ENCODE peak calls at places on chromosomes 5 and 9, in four cellular contexts. J is GM12865, V is lung, B is GM12864. F is an unnamed sample.

GRCh38 chr5:115453391-115454095 is 91.0 kb downstream of the FEM1C start:
- DNase-seq in B (no peak), J (no peak), V (no peak), F (no peak)

GRCh38 chr9:2987679-2988078 is 143.8 kb upstream of the PUM3 start:
- DNase-seq in V (no peak), J (no peak), B (no peak), F (no peak)

GRCh38 chr9:16871358-16872151 is 1.1 kb upstream of the BNC2 start:
- DNase-seq in J (peak), V (peak), B (no peak), F (peak)

GRCh38 chr5:102483736-102484135 is 15.1 kb downstream of the SLCO6A1 start:
- DNase-seq in V (no peak), J (peak), B (no peak), F (no peak)

GRCh38 chr5:109350537-109351270 is 59.1 kb downstream of the PJA2 start:
- DNase-seq in J (no peak), V (no peak), B (no peak), F (no peak)

GRCh38 chr5:108661590-108662219 is 86.0 kb upstream of the FER start:
- DNase-seq in J (no peak), V (no peak), B (no peak), F (no peak)

GRCh38 chr9:108665856-108666784 is 189.7 kb downstream of the ACTL7B start:
- DNase-seq in V (no peak), J (no peak), B (no peak), F (no peak)

GRCh38 chr9:8760000-8760767 is 960.6 kb upstream of the DMAC1 start:
- DNase-seq in J (no peak), B (no peak), V (no peak), F (no peak)

GRCh38 chr9:20209421-20210340 is 412.6 kb downstream of the MLLT3 start:
- DNase-seq in J (peak), B (no peak), V (no peak), F (no peak)

GRCh38 chr9:130229759-130230158 is 35.8 kb upstream of the HMCN2 start:
- DNase-seq in V (no peak), J (no peak), B (no peak), F (no peak)

GRCh38 chr5:57524661-57525060 is 42.0 kb upstream of the ACTBL2 start:
- DNase-seq in B (no peak), J (peak), V (no peak), F (no peak)

GRCh38 chr5:39422036-39422606 is 2.7 kb downstream of the DAB2 start:
- DNase-seq in V (no peak), B (no peak), J (no peak), F (no peak)

GRCh38 chr5:148796931-148797330 is 29.5 kb upstream of the ADRB2 start:
- DNase-seq in B (no peak), V (no peak), J (no peak), F (no peak)

GRCh38 chr9:95250462-95251058 is 66.9 kb downstream of the FANCC start:
- DNase-seq in J (no peak), B (no peak), V (no peak), F (no peak)

GRCh38 chr5:114237766-114238165 is 124.1 kb upstream of the KCNN2 start:
- DNase-seq in V (no peak), B (no peak), J (peak), F (peak)

GRCh38 chr5:122111513-122111912 is 17.8 kb upstream of the ZNF474 start:
- DNase-seq in V (no peak), B (no peak), J (no peak), F (no peak)

GRCh38 chr5:165029471-165029870 is 1524.1 kb downstream of the MAT2B start:
- DNase-seq in V (no peak), J (peak), B (no peak), F (no peak)

GRCh38 chr5:110968246-110969005 is 103.1 kb upstream of the TSLP start:
- DNase-seq in J (no peak), V (no peak), B (no peak), F (no peak)

GRCh38 chr5:115815693-115816225 is 700 bp downstream of the CDO1 start:
- DNase-seq in V (no peak), J (no peak), B (no peak), F (no peak)

GRCh38 chr9:133147412-133148271 is 16.1 kb downstream of the GBGT1 start:
- DNase-seq in V (peak), J (peak), B (no peak), F (no peak)

GRCh38 chr9:90020277-90020871 is 415.6 kb downstream of the GADD45G start:
- DNase-seq in B (no peak), J (no peak), V (no peak), F (no peak)

GRCh38 chr9:88087906-88088305 is 50.4 kb downstream of the SPATA31C2 start:
- DNase-seq in B (no peak), J (no peak), V (no peak), F (no peak)

GRCh38 chr5:16709691-16710420 is 93.1 kb upstream of the RETREG1 start:
- DNase-seq in V (no peak), J (no peak), B (no peak), F (no peak)

GRCh38 chr5:145247745-145248040 is 587.4 kb downstream of the PRELID2 start:
- DNase-seq in B (no peak), J (no peak), V (no peak), F (no peak)

DNA sequence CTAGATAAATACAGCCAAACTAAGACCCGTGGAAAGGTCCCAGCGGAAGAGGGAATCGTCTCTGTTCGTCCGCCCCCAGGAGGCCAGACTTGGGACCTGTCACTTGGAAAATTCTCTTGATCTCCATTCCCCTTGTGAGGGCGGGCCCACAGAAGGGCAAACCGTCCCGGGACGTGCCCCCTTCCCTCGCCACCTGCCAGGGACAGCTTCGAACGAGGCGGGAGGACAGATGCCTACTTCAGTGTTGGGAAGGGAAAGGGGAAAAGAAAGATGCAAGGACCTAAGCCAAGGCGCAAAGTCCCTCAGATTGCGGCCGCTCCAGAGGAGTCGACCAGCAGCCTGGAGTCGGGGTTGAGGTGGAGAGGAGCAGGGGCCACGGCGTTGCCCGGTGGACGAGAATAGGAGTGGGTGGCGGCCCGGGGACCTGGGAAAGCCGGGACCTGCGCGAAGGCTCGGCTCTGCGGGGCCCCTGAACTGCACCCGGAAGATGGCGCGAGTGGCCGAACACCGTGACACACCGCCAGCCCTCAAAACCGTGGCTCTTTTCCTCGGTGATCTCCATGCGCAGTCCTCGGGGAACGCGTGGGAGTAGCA is 4.4 kb upstream of the EBF1 start:
- DNase-seq in V (no peak), J (peak), B (no peak), F (no peak)
- TF ChIP-seq CTCF in V (no peak), J (peak), B (peak), F (peak)

DNA sequence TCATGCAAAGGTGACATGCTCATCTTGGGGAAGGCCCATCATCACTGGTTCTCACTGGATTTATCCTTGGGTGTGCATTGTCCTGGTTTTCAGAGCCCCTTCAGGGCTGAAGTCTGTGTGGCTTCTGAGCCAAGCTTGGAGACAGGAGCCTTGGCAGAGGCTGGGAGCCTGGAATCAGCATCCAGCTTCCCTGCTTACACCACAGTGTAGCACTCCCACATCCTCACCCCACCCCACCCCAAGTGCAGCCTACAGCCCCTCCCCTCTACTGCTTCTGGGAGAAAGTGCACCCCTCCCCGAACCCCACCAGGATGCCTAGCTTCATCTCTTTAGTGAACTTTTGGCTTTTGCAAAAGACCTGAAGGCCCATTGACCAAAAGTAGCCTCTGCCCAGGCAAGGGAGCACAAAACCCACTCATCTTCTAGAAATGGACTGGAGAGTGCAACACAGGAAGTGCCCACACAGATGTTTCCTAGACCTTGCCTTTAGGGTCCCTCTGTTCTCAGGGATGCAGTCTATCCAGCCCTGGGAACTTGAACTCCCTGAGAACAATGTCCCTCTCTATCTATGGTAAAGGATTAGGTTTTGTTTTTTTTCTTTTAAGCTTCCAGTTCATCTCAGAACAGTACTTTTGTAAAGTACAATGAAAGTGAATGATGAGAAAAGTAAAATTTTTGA is 189.7 kb downstream of the PALM2AKAP2 start:
- DNase-seq in J (no peak), V (no peak), B (no peak), F (no peak)
- H3K4me3 ChIP-seq in J (no peak), V (no peak), B (no peak), F (no peak)

GRCh38 chr5:37506722-37507121 is 127.6 kb downstream of the WDR70 start:
- DNase-seq in B (no peak), V (no peak), J (no peak), F (no peak)
- TF ChIP-seq CTCF in B (no peak), V (no peak), J (no peak), F (no peak)

GRCh38 chr9:33288828-33289483 is 1.4 kb upstream of the NFX1 start:
- DNase-seq in V (no peak), J (no peak), B (no peak), F (no peak)
- H3K4me3 ChIP-seq in V (no peak), J (peak), B (no peak), F (no peak)

GRCh38 chr5:77957-78804 is 13.8 kb upstream of the PLEKHG4B start:
- DNase-seq in J (peak), V (no peak), B (no peak), F (peak)
- TF ChIP-seq CTCF in J (peak), V (no peak), B (peak), F (peak)

GRCh38 chr5:14428302-14429081 is 153.1 kb upstream of the OTULINL start:
- DNase-seq in B (no peak), J (no peak), V (no peak), F (no peak)
- H3K4me3 ChIP-seq in B (no peak), J (no peak), V (no peak), F (no peak)

GRCh38 chr5:142772766-142773293 is 2.7 kb downstream of the ARHGAP26 start:
- DNase-seq in V (no peak), B (no peak), J (no peak), F (no peak)

GRCh38 chr5:142767925-142768324 is 2.3 kb upstream of the ARHGAP26 start:
- DNase-seq in B (no peak), V (no peak), J (no peak), F (no peak)

GRCh38 chr5:142770650-142771609 is 753 bp downstream of the ARHGAP26 start:
- DNase-seq in V (peak), B (no peak), J (peak), F (no peak)

GRCh38 chr5:142769251-142769792 is 855 bp upstream of the ARHGAP26 start:
- DNase-seq in V (no peak), B (no peak), J (no peak), F (no peak)

DNA sequence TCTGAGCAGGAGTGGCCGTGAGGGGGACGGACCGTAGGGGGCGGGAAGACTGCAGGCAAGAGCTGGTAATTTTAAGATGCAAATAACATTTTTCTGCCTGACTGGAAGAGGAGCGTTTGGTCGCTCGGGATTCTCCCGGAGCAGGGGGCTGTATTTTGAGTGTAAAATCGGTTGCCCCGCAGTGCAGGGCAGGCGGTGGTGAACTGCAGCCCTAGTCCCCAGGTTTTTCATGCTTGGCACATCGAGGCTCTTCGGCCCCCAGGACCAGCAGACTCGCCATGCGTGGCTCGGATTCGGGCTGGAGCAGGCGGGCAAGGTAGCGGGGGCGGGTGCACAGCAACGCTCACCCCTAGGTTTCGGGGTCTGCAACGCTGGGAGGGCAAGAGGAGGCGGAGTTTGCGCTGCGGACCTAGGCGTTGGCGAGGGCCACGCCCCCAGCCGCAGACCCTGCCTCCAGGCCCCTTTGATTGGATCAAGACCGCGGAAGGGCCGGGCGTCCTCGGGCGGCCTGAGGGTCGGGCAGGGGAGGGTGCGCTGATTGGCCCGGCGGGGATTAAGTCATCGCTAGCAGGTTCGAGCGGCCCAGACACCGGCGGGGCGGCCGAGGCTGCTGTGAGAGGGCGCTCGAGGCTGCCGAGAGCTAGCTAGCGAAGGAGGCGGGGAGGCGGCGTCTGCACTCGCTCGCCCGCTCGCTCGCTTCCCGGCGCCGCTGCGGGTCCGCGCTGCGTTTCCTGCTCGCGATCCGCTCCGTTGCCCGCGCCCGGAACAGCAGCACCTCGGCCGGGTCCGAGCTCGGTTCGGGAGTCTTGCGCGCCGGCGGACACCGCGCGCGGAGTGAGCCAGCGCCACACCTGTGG is at the start of gene ARHGAP26:
- DNase-seq in V (peak), J (peak), B (peak), F (peak)
- TF ChIP-seq CTCF in V (peak), J (peak), B (peak), F (peak)

GRCh38 chr9:131727795-131728545 is 11.9 kb downstream of the RAPGEF1 start:
- DNase-seq in J (peak), V (no peak), B (no peak), F (no peak)

GRCh38 chr9:131731237-131731995 is 8.5 kb downstream of the RAPGEF1 start:
- DNase-seq in B (no peak), V (no peak), J (peak), F (no peak)

GRCh38 chr9:131728961-131729360 is 10.9 kb downstream of the RAPGEF1 start:
- DNase-seq in J (peak), B (no peak), V (no peak), F (no peak)

GRCh38 chr9:131727184-131727785 is 12.6 kb downstream of the RAPGEF1 start:
- DNase-seq in J (peak), V (no peak), B (no peak), F (no peak)

DNA sequence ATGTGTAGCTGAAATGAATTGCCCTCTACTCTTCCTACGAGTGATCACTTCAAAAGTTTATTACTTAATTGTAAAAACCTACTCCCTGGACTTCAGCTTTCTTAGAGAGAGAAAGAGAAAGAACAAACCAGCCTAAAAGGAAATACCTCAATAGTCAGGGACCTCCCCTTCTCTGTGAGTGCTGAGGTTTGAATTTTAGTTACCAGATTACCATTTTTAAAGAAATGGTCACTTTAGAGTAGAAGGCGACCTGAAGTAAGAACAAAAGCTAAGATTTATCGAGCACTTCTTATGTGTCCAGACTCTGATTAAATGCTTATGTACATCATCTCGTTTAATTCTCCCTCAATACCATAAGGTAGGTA is 11.3 kb downstream of the RAPGEF1 start:
- DNase-seq in J (peak), B (no peak), V (no peak), F (no peak)
- H3K4me3 ChIP-seq in J (peak), B (peak), V (no peak), F (no peak)

DNA sequence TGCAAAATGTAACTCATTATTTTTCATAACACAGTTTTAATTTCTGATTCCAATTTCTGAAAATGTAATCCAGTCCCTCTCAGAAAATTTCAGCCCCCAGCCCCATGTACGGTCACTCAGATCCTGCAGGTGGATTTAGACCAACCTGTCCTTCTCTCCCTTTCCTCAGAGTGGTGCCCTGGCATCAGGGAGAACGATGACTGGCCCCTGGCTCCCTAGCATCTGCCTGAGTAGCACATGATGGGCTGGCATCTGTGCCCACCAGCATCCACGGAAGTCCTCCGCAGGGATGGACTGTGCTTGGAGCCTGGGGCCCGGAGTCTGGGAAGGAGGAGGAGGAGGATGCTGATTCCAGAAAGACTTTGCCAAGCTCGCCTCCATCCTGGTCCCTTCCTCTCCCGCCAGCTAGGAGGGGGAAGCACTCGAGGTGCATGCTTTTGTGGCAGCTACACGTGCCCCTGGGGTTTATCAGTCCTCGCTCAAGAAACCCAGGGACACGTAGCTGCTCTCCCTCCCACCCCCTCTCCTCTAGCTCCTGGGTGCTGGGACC is 54.4 kb upstream of the RUFY1 start:
- DNase-seq in V (no peak), B (no peak), J (no peak), F (no peak)
- TF ChIP-seq CTCF in V (no peak), B (peak), J (peak), F (no peak)